ENCODE peak calls at places on chromosomes 5 and 9, in four cellular contexts. X is GM12878, V is SK-N-SH, A is K562. S is an unnamed sample.

GRCh38 chr9:90726215-90726614 is 75.4 kb upstream of the SYK start:
- DNase-seq in A (peak; percentile 0), V (peak; percentile 22), X (no peak), S (no peak)

GRCh38 chr9:93224591-93224990 is 40.7 kb downstream of the WNK2 start:
- DNase-seq in V (no peak), X (no peak), A (no peak), S (no peak)

GRCh38 chr9:69874301-69875060 is 53.9 kb downstream of the CFAP95 start:
- DNase-seq in X (no peak), A (no peak), V (peak; percentile 24), S (no peak)

GRCh38 chr5:149782018-149782899 is 52.1 kb downstream of the PPARGC1B start:
- DNase-seq in V (no peak), X (no peak), A (no peak), S (no peak)

GRCh38 chr5:93621340-93621872 is 38.4 kb downstream of the NR2F1 start:
- DNase-seq in X (no peak), A (no peak), V (peak; percentile 88), S (peak; percentile 64)

GRCh38 chr5:151905639-151906038 is 19.0 kb downstream of the GLRA1 start:
- DNase-seq in X (no peak), A (no peak), V (no peak), S (no peak)

GRCh38 chr9:75467141-75467540 is 378.8 kb downstream of the OSTF1 start:
- DNase-seq in X (no peak), A (no peak), V (peak; percentile 12), S (no peak)

GRCh38 chr5:60685700-60686099 is 14.3 kb downstream of the DEPDC1B start:
- DNase-seq in X (no peak), A (peak; percentile 23), V (no peak), S (no peak)

GRCh38 chr9:113794721-113795120 is 81.4 kb upstream of the ZNF618 start:
- DNase-seq in A (no peak), V (no peak), X (no peak), S (no peak)

GRCh38 chr5:151499636-151500035 is 52.2 kb downstream of the SLC36A1 start:
- DNase-seq in X (no peak), A (no peak), V (peak; percentile 27), S (no peak)

GRCh38 chr5:134139891-134140469 is 25.5 kb downstream of the TCF7 start:
- DNase-seq in V (no peak), A (no peak), X (no peak), S (no peak)

GRCh38 chr5:125717209-125717608 is 706.0 kb upstream of the GRAMD2B start:
- DNase-seq in X (no peak), V (no peak), A (no peak), S (no peak)

GRCh38 chr9:69970001-69970531 is 73.6 kb upstream of the MAMDC2 start:
- DNase-seq in V (no peak), X (no peak), A (no peak), S (no peak)

GRCh38 chr9:107638922-107639321 is 149.4 kb upstream of the KLF4 start:
- DNase-seq in X (no peak), A (no peak), V (no peak), S (peak; percentile 42)

GRCh38 chr9:20804476-20805253 is 120.6 kb downstream of the FOCAD start:
- DNase-seq in A (no peak), V (no peak), X (no peak), S (no peak)

GRCh38 chr9:95724253-95724991 is 151.1 kb upstream of the ERCC6L2 start:
- DNase-seq in V (no peak), A (no peak), X (peak; percentile 83), S (no peak)

GRCh38 chr5:66658516-66658915 is 62.3 kb downstream of the MAST4 start:
- DNase-seq in A (no peak), V (no peak), X (no peak), S (no peak)

GRCh38 chr5:66659780-66660179 is 63.6 kb downstream of the MAST4 start:
- DNase-seq in V (no peak), X (no peak), A (no peak), S (no peak)

GRCh38 chr5:66661149-66661548 is 65.0 kb downstream of the MAST4 start:
- DNase-seq in V (no peak), A (no peak), X (no peak), S (no peak)

GRCh38 chr5:66655395-66656324 is 59.5 kb downstream of the MAST4 start:
- DNase-seq in A (no peak), V (no peak), X (no peak), S (no peak)

DNA sequence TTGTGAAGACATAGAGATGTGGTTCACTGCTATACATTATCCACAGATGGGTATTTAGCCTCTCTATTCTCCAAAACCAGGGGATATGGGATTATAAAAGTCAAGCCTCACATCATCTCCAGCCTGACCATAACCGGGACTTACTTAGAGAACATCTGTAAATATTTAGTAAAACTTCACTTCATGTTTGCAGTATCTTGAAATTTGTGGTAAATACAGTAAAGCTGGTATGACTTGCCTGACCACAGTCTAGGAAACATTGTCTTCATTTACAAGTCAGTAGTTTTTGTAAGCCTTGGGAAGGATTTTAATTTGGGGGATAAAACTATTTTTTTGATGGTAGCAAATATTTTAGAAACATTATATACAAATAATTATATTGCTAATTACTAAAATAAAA is 64.2 kb downstream of the MAST4 start:
- DNase-seq in A (no peak), V (no peak), X (no peak), S (no peak)
- TF ChIP-seq USF2 in A (no peak), V (no peak), X (no peak), S (no peak)

DNA sequence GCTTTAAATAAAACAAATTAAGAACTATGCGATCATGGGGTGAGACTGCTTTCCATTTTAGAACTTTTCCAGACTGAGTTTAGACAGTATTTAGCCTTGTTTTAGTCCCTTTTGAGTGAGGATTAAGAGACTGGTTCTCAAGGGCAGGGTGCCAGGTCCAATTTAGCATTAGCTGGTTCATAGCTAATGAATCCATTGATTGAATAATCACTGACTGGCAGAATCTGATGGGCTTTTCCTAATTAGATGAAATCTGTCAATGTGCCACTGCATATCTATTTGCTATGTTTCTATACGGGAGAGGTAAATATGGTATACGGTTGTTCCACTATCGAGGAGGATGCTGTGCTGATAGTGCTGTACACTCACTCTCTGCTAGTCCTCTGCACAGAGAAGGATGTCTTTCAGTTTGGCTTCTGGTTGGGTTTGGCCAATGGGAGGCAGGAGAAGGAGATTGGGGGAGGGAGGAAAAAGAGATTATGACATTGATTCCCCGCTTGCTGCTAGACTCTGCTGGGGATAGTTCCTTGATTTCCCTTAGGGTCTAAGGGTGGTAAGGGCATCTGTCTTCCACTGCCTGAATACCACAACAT is 496.6 kb downstream of the CTNND2 start:
- DNase-seq in A (no peak), V (no peak), X (no peak), S (no peak)
- TF ChIP-seq RCOR1 in A (no peak), V (no peak), X (no peak), S (no peak)

DNA sequence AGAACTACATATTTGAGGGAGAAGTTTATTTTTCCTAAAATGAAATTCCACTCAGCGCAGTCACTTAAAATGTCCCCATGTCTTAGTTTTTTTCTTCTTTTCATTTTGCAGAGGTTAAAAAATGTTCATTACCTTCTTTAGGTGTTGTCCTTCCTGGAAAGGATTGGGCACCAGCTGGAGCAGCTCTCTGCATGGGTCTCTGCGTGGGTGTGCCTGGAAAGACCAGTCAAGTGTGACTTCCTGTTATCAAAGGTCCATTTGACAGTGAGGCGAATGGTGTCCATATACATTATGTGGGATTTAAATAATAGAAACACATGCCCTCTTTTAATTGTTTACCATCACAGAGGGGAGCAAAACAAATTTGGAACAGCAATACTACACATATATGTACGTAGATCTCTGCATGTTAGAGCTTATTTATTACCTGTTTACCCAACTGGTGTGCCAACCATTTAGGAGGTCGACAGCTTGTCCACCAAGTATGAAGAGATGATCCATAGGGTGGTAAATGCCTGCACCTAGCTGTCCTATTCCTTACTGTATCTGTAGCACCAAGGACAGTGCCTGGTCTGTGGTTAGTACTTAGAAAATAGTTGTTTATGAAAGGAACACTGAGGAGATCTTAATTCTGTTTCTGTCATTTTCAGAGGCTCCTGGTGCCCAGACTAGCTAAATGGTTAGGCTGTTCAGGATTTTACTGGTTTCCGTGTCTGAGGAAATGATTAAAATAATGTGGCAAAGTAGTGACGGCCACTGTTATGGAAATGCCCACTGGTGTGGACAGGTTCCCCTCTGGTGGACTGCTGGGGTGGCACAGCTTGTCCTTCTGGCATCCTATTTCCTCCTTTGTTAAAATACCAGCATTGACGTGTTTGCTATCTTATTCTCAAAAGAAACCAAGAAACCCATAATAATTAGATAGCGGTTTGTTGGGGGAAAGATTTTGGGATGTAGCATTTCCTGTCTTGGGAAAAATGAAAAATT is 200.4 kb downstream of the MAST4 start:
- DNase-seq in X (no peak), A (no peak), V (peak; percentile 16), S (peak; percentile 13)
- TF ChIP-seq CTCF in X (no peak), A (peak; percentile 27), V (peak; percentile 30), S (no peak)

GRCh38 chr5:108735790-108736189 is 11.9 kb upstream of the FER start:
- DNase-seq in V (peak; percentile 21), A (peak; percentile 34), X (no peak), S (no peak)
- TF ChIP-seq USF2 in V (no peak), A (no peak), X (no peak), S (no peak)

DNA sequence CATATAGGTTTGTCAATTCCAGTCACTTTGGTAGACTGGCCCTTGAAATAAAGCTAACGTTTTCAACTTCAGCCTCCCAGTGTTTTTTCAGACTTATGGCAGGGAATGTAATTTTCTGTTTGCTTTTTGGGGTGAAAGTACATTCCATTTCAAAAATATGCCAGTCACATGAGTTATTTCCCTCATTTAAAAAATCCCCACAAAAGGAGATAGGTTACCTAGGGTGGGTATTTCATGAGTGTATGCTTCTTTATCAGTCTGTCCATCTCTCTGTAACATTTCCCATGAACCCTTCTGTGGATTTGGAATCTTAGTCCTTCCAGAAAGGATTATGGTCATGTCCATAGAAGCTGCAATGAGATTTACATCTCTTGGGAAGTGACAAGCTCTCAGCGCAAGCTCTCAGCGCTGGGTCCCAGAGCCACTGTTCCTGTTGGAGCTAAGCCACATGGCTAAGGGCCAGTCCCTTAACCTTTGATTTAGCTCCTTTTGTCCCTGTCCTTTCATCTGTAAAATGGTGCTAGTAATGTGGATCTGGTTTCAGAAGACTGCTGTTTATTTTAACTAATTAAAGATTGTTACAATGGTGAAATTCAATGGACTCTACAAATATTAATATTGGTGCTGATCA is 294.9 kb downstream of the NR3C1 start:
- DNase-seq in V (no peak), X (no peak), A (no peak), S (no peak)
- TF ChIP-seq RCOR1 in V (no peak), X (no peak), A (no peak), S (no peak)